ENCODE peak calls at places on chromosomes 11 and 22, in ten cellular contexts. V is activated CD8-positive, alpha-beta memory T cell treated with anti-CD3 and anti-CD28 coated beads for 4 hours; M is activated T-helper 1 cell treated with anti-CD3 and anti-CD28 coated beads, Interleukin-2, amount 50 U/mL, for 16 hours; L is germinal center; S is cardiac septum; X is cardiac fibroblast; H is NCI-H1436; E is stimulated activated CD8-positive, alpha-beta memory T cell treated with anti-CD3 and anti-CD28 coated beads, Interleukin-15, amount 100 ng/mL, for 4 hours; A is omental fat pad; B is amniotic stem cell. U is an unnamed sample.

GRCh38 chr11:35166369-35167360 is 27.7 kb downstream of the CD44 start:
- DNase-seq in V (no peak), M (no peak), L (no peak), S (no peak), X (peak), H (no peak), E (no peak), A (no peak), B (peak), U (peak)

GRCh38 chr11:1765871-1766718 is 2.4 kb upstream of the CTSD start:
- DNase-seq in V (no peak), M (no peak), L (no peak), S (peak), X (no peak), H (no peak), E (no peak), A (no peak), B (no peak), U (no peak)

GRCh38 chr11:115928811-115929210 is 424.6 kb upstream of the CADM1 start:
- DNase-seq in V (no peak), M (no peak), L (no peak), S (no peak), X (no peak), H (no peak), E (no peak), A (no peak), B (no peak), U (no peak)

GRCh38 chr11:68003846-68004550 is at the start of gene UNC93B1:
- DNase-seq in V (peak), M (peak), L (peak), S (peak), X (peak), H (peak), E (peak), A (peak), B (peak), U (no peak)

GRCh38 chr11:122981388-122982264 is at the start of gene BSX:
- DNase-seq in V (no peak), M (peak), L (peak), S (no peak), X (peak), H (no peak), E (peak), A (no peak), B (peak), U (no peak)

GRCh38 chr22:49446145-49446758 is 381.4 kb downstream of the BRD1 start:
- DNase-seq in V (no peak), M (no peak), L (no peak), S (no peak), X (no peak), H (no peak), E (no peak), A (no peak), B (no peak), U (no peak)

GRCh38 chr11:92843455-92843854 is 126.0 kb upstream of the MTNR1B start:
- DNase-seq in V (no peak), M (no peak), L (no peak), S (no peak), X (no peak), H (no peak), E (no peak), A (no peak), B (no peak), U (no peak)

GRCh38 chr11:80320226-80320625 is 879.4 kb upstream of the TENM4 start:
- DNase-seq in V (no peak), M (no peak), L (no peak), S (no peak), X (no peak), H (no peak), E (no peak), A (no peak), B (no peak), U (no peak)

GRCh38 chr11:846496-847098 is 3.9 kb downstream of the TSPAN4 start:
- DNase-seq in V (no peak), M (no peak), L (no peak), S (no peak), X (no peak), H (no peak), E (no peak), A (no peak), B (no peak), U (no peak)

GRCh38 chr11:119990306-119991021 is 147.4 kb downstream of the TRIM29 start:
- DNase-seq in V (no peak), M (no peak), L (no peak), S (no peak), X (peak), H (no peak), E (no peak), A (no peak), B (no peak), U (no peak)

GRCh38 chr11:56172256-56172835 is 4.1 kb upstream of the OR5J2 start:
- DNase-seq in V (no peak), M (no peak), L (no peak), S (no peak), X (no peak), H (no peak), E (no peak), A (no peak), B (no peak), U (no peak)

GRCh38 chr22:26847816-26848215 is 190.4 kb downstream of the MIAT start:
- DNase-seq in V (no peak), M (no peak), L (no peak), S (no peak), X (no peak), H (no peak), E (no peak), A (no peak), B (no peak), U (no peak)

GRCh38 chr11:67484847-67485311 is 2.1 kb downstream of the AIP start:
- DNase-seq in V (no peak), M (peak), L (peak), S (no peak), X (no peak), H (no peak), E (no peak), A (no peak), B (no peak), U (no peak)

GRCh38 chr11:19276859-19277808 is 36.4 kb upstream of the E2F8 start:
- DNase-seq in V (no peak), M (no peak), L (no peak), S (no peak), X (no peak), H (no peak), E (no peak), A (no peak), B (no peak), U (peak)

GRCh38 chr11:72446929-72447753 is 12.8 kb upstream of the CLPB start:
- DNase-seq in V (no peak), M (no peak), L (peak), S (no peak), X (peak), H (peak), E (no peak), A (no peak), B (peak), U (no peak)

GRCh38 chr11:125425601-125426000 is 70.5 kb downstream of the FEZ1 start:
- DNase-seq in V (no peak), M (no peak), L (no peak), S (peak), X (no peak), H (no peak), E (no peak), A (no peak), B (no peak), U (no peak)

GRCh38 chr22:25758316-25758715 is 16.3 kb downstream of the MYO18B start:
- DNase-seq in V (no peak), M (no peak), L (no peak), S (no peak), X (peak), H (no peak), E (no peak), A (no peak), B (no peak), U (no peak)